ENCODE peak calls at places on chromosomes 4 and X, in four cellular contexts. F is NCI-H1694 treated with DMSO at 0.1 percent for 48 hours, X is fibroblast of lung, R is neuronal stem cell. V is an unnamed sample.

GRCh38 chrX:40096395-40097091 is 1.2 kb downstream of the BCOR start:
- DNase-seq in F (no peak), R (no peak), X (peak), V (peak)

GRCh38 chr4:103201724-103202123 is 3.6 kb upstream of the CENPE start:
- DNase-seq in X (no peak), R (no peak), F (no peak), V (no peak)

GRCh38 chrX:131405497-131405896 is 116.4 kb upstream of the IGSF1 start:
- DNase-seq in R (no peak), X (no peak), F (no peak), V (no peak)

GRCh38 chrX:129791336-129791735 is 11.6 kb downstream of the SASH3 start:
- DNase-seq in R (no peak), F (no peak), X (no peak), V (no peak)

GRCh38 chr4:101277661-101278060 is 69.7 kb downstream of the PPP3CA start:
- DNase-seq in F (no peak), X (peak), R (no peak), V (no peak)

GRCh38 chr4:138901177-138901576 is 114.4 kb upstream of the NOCT start:
- DNase-seq in R (no peak), F (no peak), X (no peak), V (no peak)

GRCh38 chr4:89295415-89295927 is 12.1 kb downstream of the GPRIN3 start:
- DNase-seq in X (no peak), R (no peak), F (no peak), V (no peak)

GRCh38 chr4:69056921-69057562 is 39.2 kb upstream of the UGT2B7 start:
- DNase-seq in X (no peak), R (no peak), F (no peak), V (no peak)

GRCh38 chr4:948101-948935 is 16.1 kb downstream of the TMEM175 start:
- DNase-seq in X (no peak), F (no peak), R (no peak), V (no peak)

GRCh38 chr4:145739840-145740239 is 59.9 kb downstream of the C4orf51 start:
- DNase-seq in X (no peak), R (no peak), F (no peak), V (no peak)

GRCh38 chr4:169079942-169080827 is 70.1 kb upstream of the CBR4 start:
- DNase-seq in F (no peak), R (no peak), X (peak), V (peak)

V was measured in anterior cingulate cortex.